ENCODE peak calls at places on chromosome 12, in six cellular contexts. One of them, this sample, is unnamed.

GRCh38 chr12:585062-586061 is 77.9 kb downstream of the NINJ2 start:
- DNase-seq in DND-41: no peak
- DNase-seq in gastrocnemius medialis: no peak
- DNase-seq in heart right ventricle: no peak
- DNase-seq in uterus: no peak
- DNase-seq in tibial nerve: no peak
- DNase-seq in this sample: no peak

GRCh38 chr12:3604281-3604680 is 113.3 kb downstream of the PRMT8 start:
- DNase-seq in heart right ventricle: no peak
- DNase-seq in uterus: no peak
- DNase-seq in gastrocnemius medialis: no peak
- DNase-seq in DND-41: no peak
- DNase-seq in tibial nerve: no peak
- DNase-seq in this sample: no peak

GRCh38 chr12:41213107-41213506 is 25.0 kb downstream of the PDZRN4 start:
- DNase-seq in heart right ventricle: no peak
- DNase-seq in DND-41: no peak
- DNase-seq in gastrocnemius medialis: no peak
- DNase-seq in uterus: no peak
- DNase-seq in tibial nerve: no peak
- DNase-seq in this sample: no peak

GRCh38 chr12:130791699-130792098 is 47.4 kb downstream of the STX2 start:
- DNase-seq in tibial nerve: no peak
- DNase-seq in heart right ventricle: no peak
- DNase-seq in gastrocnemius medialis: no peak
- DNase-seq in uterus: no peak
- DNase-seq in DND-41: no peak
- DNase-seq in this sample: no peak

GRCh38 chr12:128823216-128823915 is 392 bp downstream of the SLC15A4 start:
- DNase-seq in heart right ventricle: peak
- DNase-seq in gastrocnemius medialis: no peak
- DNase-seq in uterus: no peak
- DNase-seq in DND-41: no peak
- DNase-seq in tibial nerve: no peak
- DNase-seq in this sample: no peak

GRCh38 chr12:105279460-105280056 is 43.6 kb upstream of the APPL2 start:
- DNase-seq in tibial nerve: no peak
- DNase-seq in heart right ventricle: no peak
- DNase-seq in uterus: no peak
- DNase-seq in DND-41: peak
- DNase-seq in gastrocnemius medialis: no peak
- DNase-seq in this sample: no peak

GRCh38 chr12:62684586-62685295 is 218.1 kb downstream of the MON2 start:
- DNase-seq in heart right ventricle: peak
- DNase-seq in uterus: peak
- DNase-seq in tibial nerve: peak
- DNase-seq in DND-41: no peak
- DNase-seq in gastrocnemius medialis: peak
- DNase-seq in this sample: peak

GRCh38 chr12:124621296-124621660 is 53.9 kb upstream of the NCOR2 start:
- DNase-seq in uterus: peak
- DNase-seq in DND-41: no peak
- DNase-seq in tibial nerve: peak
- DNase-seq in gastrocnemius medialis: peak
- DNase-seq in heart right ventricle: peak
- DNase-seq in this sample: peak

GRCh38 chr12:131493068-131493826 is 217.6 kb upstream of the SFSWAP start:
- DNase-seq in gastrocnemius medialis: no peak
- DNase-seq in DND-41: no peak
- DNase-seq in tibial nerve: no peak
- DNase-seq in uterus: no peak
- DNase-seq in heart right ventricle: no peak
- DNase-seq in this sample: no peak

GRCh38 chr12:121982950-121983349 is 38.7 kb upstream of the BCL7A start:
- DNase-seq in uterus: no peak
- DNase-seq in gastrocnemius medialis: no peak
- DNase-seq in DND-41: no peak
- DNase-seq in tibial nerve: no peak
- DNase-seq in heart right ventricle: no peak
- DNase-seq in this sample: no peak

GRCh38 chr12:70919597-70920035 is 922 bp downstream of the PTPRR start:
- DNase-seq in uterus: no peak
- DNase-seq in tibial nerve: no peak
- DNase-seq in gastrocnemius medialis: no peak
- DNase-seq in heart right ventricle: no peak
- DNase-seq in DND-41: peak
- DNase-seq in this sample: no peak

GRCh38 chr12:129544716-129545115 is 359.1 kb downstream of the TMEM132D start:
- DNase-seq in uterus: no peak
- DNase-seq in DND-41: no peak
- DNase-seq in tibial nerve: no peak
- DNase-seq in gastrocnemius medialis: no peak
- DNase-seq in heart right ventricle: no peak
- DNase-seq in this sample: no peak

GRCh38 chr12:82176761-82177490 is 181.3 kb downstream of the CCDC59 start:
- DNase-seq in uterus: no peak
- DNase-seq in tibial nerve: no peak
- DNase-seq in heart right ventricle: no peak
- DNase-seq in gastrocnemius medialis: no peak
- DNase-seq in DND-41: no peak
- DNase-seq in this sample: no peak

GRCh38 chr12:18747960-18748359 is 10.0 kb downstream of the CAPZA3 start:
- DNase-seq in tibial nerve: no peak
- DNase-seq in DND-41: no peak
- DNase-seq in heart right ventricle: no peak
- DNase-seq in gastrocnemius medialis: no peak
- DNase-seq in uterus: no peak
- DNase-seq in this sample: no peak

GRCh38 chr12:127025545-127025944 is 1241.4 kb upstream of the TMEM132C start:
- DNase-seq in gastrocnemius medialis: no peak
- DNase-seq in DND-41: no peak
- DNase-seq in tibial nerve: no peak
- DNase-seq in uterus: no peak
- DNase-seq in heart right ventricle: no peak
- DNase-seq in this sample: no peak

GRCh38 chr12:81167694-81168093 is 89.8 kb downstream of the ACSS3 start:
- DNase-seq in DND-41: no peak
- DNase-seq in heart right ventricle: no peak
- DNase-seq in gastrocnemius medialis: no peak
- DNase-seq in tibial nerve: no peak
- DNase-seq in uterus: no peak
- DNase-seq in this sample: no peak

GRCh38 chr12:119334459-119335170 is at the start of gene CCDC60:
- DNase-seq in gastrocnemius medialis: no peak
- DNase-seq in tibial nerve: no peak
- DNase-seq in heart right ventricle: no peak
- DNase-seq in DND-41: no peak
- DNase-seq in uterus: no peak
- DNase-seq in this sample: no peak

DNA sequence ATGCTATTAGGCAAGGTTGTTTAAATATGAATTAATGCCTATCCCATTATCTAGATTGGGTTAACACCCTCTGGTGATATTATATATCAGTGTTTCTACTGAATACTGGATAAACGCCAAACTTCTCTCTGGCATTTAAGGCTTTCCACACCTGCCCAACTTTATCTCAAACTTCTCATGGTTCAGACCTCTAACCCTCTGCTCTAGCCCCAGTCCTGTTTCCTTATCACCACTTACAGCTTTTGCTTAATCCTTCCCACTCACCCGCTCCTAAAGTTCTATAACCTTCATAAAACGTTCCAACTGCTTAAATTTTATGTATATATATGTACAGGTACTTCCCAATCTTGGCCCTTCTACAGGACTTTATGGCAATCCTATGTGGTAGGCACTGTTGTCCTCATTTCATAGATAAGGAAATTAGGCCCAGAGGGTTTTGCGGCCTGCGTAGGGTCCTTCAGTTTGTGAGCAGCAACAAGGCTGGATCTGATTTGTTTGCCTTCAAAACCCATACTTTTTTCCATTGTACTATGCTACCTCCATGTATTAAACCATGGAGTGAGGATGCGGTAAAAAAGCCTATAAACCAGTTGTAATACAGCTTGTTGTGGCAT is 1.2 kb downstream of the LPCAT3 start:
- DNase-seq in gastrocnemius medialis: no peak
- DNase-seq in tibial nerve: no peak
- DNase-seq in DND-41: no peak
- DNase-seq in uterus: no peak
- DNase-seq in heart right ventricle: no peak
- DNase-seq in this sample: no peak
- TF ChIP-seq CTCF in gastrocnemius medialis: no peak
- TF ChIP-seq CTCF in tibial nerve: no peak
- TF ChIP-seq CTCF in DND-41: no peak
- TF ChIP-seq CTCF in uterus: no peak
- TF ChIP-seq CTCF in heart right ventricle: no peak
- TF ChIP-seq CTCF in this sample: no peak

GRCh38 chr12:30795660-30796507 is 41.1 kb upstream of the CAPRIN2 start:
- DNase-seq in tibial nerve: no peak
- DNase-seq in uterus: peak
- DNase-seq in heart right ventricle: peak
- DNase-seq in gastrocnemius medialis: no peak
- DNase-seq in DND-41: no peak
- DNase-seq in this sample: no peak

GRCh38 chr12:30794020-30794419 is 39.3 kb upstream of the CAPRIN2 start:
- DNase-seq in heart right ventricle: no peak
- DNase-seq in uterus: no peak
- DNase-seq in gastrocnemius medialis: no peak
- DNase-seq in DND-41: no peak
- DNase-seq in tibial nerve: no peak
- DNase-seq in this sample: no peak

GRCh38 chr12:30796508-30796780 is 41.7 kb upstream of the CAPRIN2 start:
- DNase-seq in gastrocnemius medialis: peak
- DNase-seq in heart right ventricle: peak
- DNase-seq in DND-41: no peak
- DNase-seq in uterus: no peak
- DNase-seq in tibial nerve: no peak
- DNase-seq in this sample: no peak

GRCh38 chr12:30795410-30795659 is 40.6 kb upstream of the CAPRIN2 start:
- DNase-seq in tibial nerve: no peak
- DNase-seq in gastrocnemius medialis: no peak
- DNase-seq in DND-41: no peak
- DNase-seq in uterus: no peak
- DNase-seq in heart right ventricle: no peak
- DNase-seq in this sample: no peak

DNA sequence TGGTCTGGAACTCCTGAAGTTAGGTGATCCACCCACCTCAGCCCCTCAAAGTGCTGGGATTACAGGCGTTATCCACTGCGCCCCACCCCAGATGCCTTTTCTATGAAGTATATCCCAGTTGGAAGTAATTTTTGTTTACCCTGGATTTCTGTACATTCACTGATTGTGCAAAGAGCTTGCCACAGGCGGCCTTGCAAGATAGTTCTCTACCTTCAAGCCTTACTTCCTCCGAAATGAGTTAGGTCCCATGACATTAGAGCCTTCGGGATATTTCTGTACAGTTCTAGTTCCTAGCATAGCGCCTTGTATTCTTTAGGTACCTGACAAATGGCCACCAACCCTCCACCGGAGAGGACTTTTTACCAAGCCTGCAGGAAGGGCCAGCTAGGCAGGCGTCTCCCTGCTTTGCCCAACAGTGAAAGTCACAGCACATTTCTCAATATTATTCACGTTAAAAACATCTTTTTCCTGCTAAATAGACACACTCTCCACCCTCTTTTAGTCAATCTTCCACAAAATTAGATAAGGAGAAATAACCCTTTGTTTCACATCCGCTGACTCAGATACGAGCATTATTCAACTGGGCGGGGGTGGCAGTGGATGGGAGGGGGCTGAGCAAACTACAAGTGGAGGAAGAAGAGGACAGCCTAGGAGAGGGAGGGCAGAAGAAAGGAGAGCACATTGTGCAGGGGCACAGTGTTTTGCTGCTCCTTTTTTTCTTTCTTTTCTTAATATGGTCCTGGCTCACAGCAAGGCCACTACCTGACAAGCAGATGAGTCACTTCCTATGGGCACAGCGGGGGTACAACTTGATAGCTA is 40.0 kb upstream of the CAPRIN2 start:
- DNase-seq in tibial nerve: no peak
- DNase-seq in DND-41: no peak
- DNase-seq in uterus: no peak
- DNase-seq in gastrocnemius medialis: no peak
- DNase-seq in heart right ventricle: no peak
- DNase-seq in this sample: no peak
- H3K4me3 ChIP-seq in tibial nerve: no peak
- H3K4me3 ChIP-seq in DND-41: no peak
- H3K4me3 ChIP-seq in uterus: no peak
- H3K4me3 ChIP-seq in gastrocnemius medialis: peak
- H3K4me3 ChIP-seq in heart right ventricle: peak
- H3K4me3 ChIP-seq in this sample: no peak

DNA sequence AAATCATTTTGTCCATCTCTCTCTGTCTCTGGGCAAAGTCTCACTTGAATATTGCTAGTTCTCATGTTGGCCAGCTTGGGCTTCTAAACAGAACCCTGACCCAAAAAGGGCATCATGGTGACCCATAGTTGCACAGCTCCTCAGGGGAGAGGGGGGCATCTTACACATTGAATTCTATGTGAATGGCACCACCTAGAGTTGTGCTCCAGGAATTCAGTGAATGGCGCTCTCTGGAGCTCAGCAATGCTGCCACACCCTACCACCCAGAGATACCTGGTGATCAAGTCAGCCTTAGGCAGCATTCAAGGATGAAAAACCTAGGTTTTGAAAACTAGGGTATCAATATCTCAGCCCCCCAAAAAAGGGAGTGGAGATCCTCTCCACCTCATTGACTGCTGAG is 50.6 kb downstream of the SMUG1 start:
- DNase-seq in uterus: no peak
- DNase-seq in heart right ventricle: no peak
- DNase-seq in tibial nerve: no peak
- DNase-seq in gastrocnemius medialis: no peak
- DNase-seq in DND-41: no peak
- DNase-seq in this sample: no peak
- TF ChIP-seq CTCF in uterus: no peak
- TF ChIP-seq CTCF in heart right ventricle: no peak
- TF ChIP-seq CTCF in tibial nerve: no peak
- TF ChIP-seq CTCF in gastrocnemius medialis: no peak
- TF ChIP-seq CTCF in DND-41: peak
- TF ChIP-seq CTCF in this sample: no peak

GRCh38 chr12:54561164-54561563 is 11.8 kb downstream of the PDE1B start:
- DNase-seq in heart right ventricle: peak
- DNase-seq in DND-41: no peak
- DNase-seq in tibial nerve: peak
- DNase-seq in gastrocnemius medialis: peak
- DNase-seq in uterus: peak
- DNase-seq in this sample: no peak

GRCh38 chr12:54558759-54559158 is 9.4 kb downstream of the PDE1B start:
- DNase-seq in uterus: no peak
- DNase-seq in tibial nerve: no peak
- DNase-seq in gastrocnemius medialis: no peak
- DNase-seq in DND-41: no peak
- DNase-seq in heart right ventricle: no peak
- DNase-seq in this sample: no peak

GRCh38 chr12:54558311-54558710 is 8.9 kb downstream of the PDE1B start:
- DNase-seq in gastrocnemius medialis: no peak
- DNase-seq in DND-41: no peak
- DNase-seq in heart right ventricle: no peak
- DNase-seq in tibial nerve: no peak
- DNase-seq in uterus: no peak
- DNase-seq in this sample: no peak

GRCh38 chr12:54562720-54563356 is 13.4 kb downstream of the PDE1B start:
- DNase-seq in tibial nerve: no peak
- DNase-seq in DND-41: no peak
- DNase-seq in uterus: no peak
- DNase-seq in heart right ventricle: no peak
- DNase-seq in gastrocnemius medialis: no peak
- DNase-seq in this sample: no peak

GRCh38 chr12:54560374-54560858 is 11.0 kb downstream of the PDE1B start:
- DNase-seq in DND-41: no peak
- DNase-seq in tibial nerve: peak
- DNase-seq in gastrocnemius medialis: peak
- DNase-seq in uterus: peak
- DNase-seq in heart right ventricle: peak
- DNase-seq in this sample: peak
- H3K4me3 ChIP-seq in DND-41: no peak
- H3K4me3 ChIP-seq in tibial nerve: peak
- H3K4me3 ChIP-seq in gastrocnemius medialis: peak
- H3K4me3 ChIP-seq in uterus: peak
- H3K4me3 ChIP-seq in heart right ventricle: peak
- H3K4me3 ChIP-seq in this sample: peak

This sample was measured in breast epithelium.